ENCODE peak calls at places on chromosomes 1 and 21, in four cellular contexts. One of them, this sample, is unnamed.

GRCh38 chr1:232477728-232478127 is 152.2 kb downstream of the SIPA1L2 start:
- DNase-seq in EL: peak
- DNase-seq in fibroblast of mammary gland: peak
- DNase-seq in brain microvascular endothelial cell: peak
- DNase-seq in this sample: peak

GRCh38 chr1:153568367-153569099 is 2.9 kb upstream of the S100A2 start:
- DNase-seq in fibroblast of mammary gland: peak
- DNase-seq in brain microvascular endothelial cell: peak
- DNase-seq in EL: peak
- DNase-seq in this sample: peak

GRCh38 chr1:94117250-94117851 is 3.6 kb downstream of the ABCA4 start:
- DNase-seq in brain microvascular endothelial cell: no peak
- DNase-seq in fibroblast of mammary gland: no peak
- DNase-seq in EL: no peak
- DNase-seq in this sample: no peak

GRCh38 chr1:183218981-183219621 is 33.0 kb downstream of the LAMC2 start:
- DNase-seq in EL: no peak
- DNase-seq in fibroblast of mammary gland: no peak
- DNase-seq in brain microvascular endothelial cell: no peak
- DNase-seq in this sample: no peak

GRCh38 chr21:36563301-36563926 is 83.5 kb upstream of the CLDN14 start:
- DNase-seq in EL: no peak
- DNase-seq in fibroblast of mammary gland: no peak
- DNase-seq in brain microvascular endothelial cell: no peak
- DNase-seq in this sample: no peak

GRCh38 chr1:1680912-1681273 is 11.7 kb downstream of the SLC35E2B start:
- DNase-seq in fibroblast of mammary gland: peak
- DNase-seq in brain microvascular endothelial cell: peak
- DNase-seq in EL: no peak
- DNase-seq in this sample: no peak

GRCh38 chr1:18541046-18541795 is 60.5 kb downstream of the KLHDC7A start:
- DNase-seq in brain microvascular endothelial cell: no peak
- DNase-seq in EL: no peak
- DNase-seq in fibroblast of mammary gland: no peak
- DNase-seq in this sample: no peak

GRCh38 chr1:192907545-192908243 is 98.9 kb downstream of the RGS2 start:
- DNase-seq in brain microvascular endothelial cell: peak
- DNase-seq in EL: peak
- DNase-seq in fibroblast of mammary gland: peak
- DNase-seq in this sample: peak

GRCh38 chr1:5907386-5907785 is 84.8 kb downstream of the NPHP4 start:
- DNase-seq in brain microvascular endothelial cell: no peak
- DNase-seq in fibroblast of mammary gland: no peak
- DNase-seq in EL: no peak
- DNase-seq in this sample: no peak

GRCh38 chr1:100585774-100586173 is 47.8 kb downstream of the GPR88 start:
- DNase-seq in EL: peak
- DNase-seq in fibroblast of mammary gland: peak
- DNase-seq in brain microvascular endothelial cell: peak
- DNase-seq in this sample: no peak

GRCh38 chr1:28895896-28896608 is 18.3 kb upstream of the EPB41 start:
- DNase-seq in EL: no peak
- DNase-seq in brain microvascular endothelial cell: no peak
- DNase-seq in fibroblast of mammary gland: peak
- DNase-seq in this sample: no peak

GRCh38 chr1:6011161-6011945 is 19.1 kb upstream of the NPHP4 start:
- DNase-seq in brain microvascular endothelial cell: no peak
- DNase-seq in fibroblast of mammary gland: no peak
- DNase-seq in EL: no peak
- DNase-seq in this sample: no peak

GRCh38 chr21:46202592-46203202 is 18.4 kb upstream of the SPATC1L start:
- DNase-seq in fibroblast of mammary gland: no peak
- DNase-seq in EL: no peak
- DNase-seq in brain microvascular endothelial cell: no peak
- DNase-seq in this sample: no peak

GRCh38 chr1:237539055-237539454 is 351.7 kb downstream of the ZP4 start:
- DNase-seq in EL: no peak
- DNase-seq in fibroblast of mammary gland: no peak
- DNase-seq in brain microvascular endothelial cell: no peak
- DNase-seq in this sample: no peak

GRCh38 chr1:223775054-223775453 is 62.7 kb downstream of the CAPN2 start:
- DNase-seq in brain microvascular endothelial cell: no peak
- DNase-seq in EL: peak
- DNase-seq in fibroblast of mammary gland: peak
- DNase-seq in this sample: no peak

GRCh38 chr1:22673486-22674409 is 20.7 kb downstream of the C1QB start:
- DNase-seq in brain microvascular endothelial cell: peak
- DNase-seq in EL: peak
- DNase-seq in fibroblast of mammary gland: peak
- DNase-seq in this sample: peak

GRCh38 chr1:155070721-155071556 is 7.4 kb downstream of the EFNA4 start:
- DNase-seq in brain microvascular endothelial cell: peak
- DNase-seq in fibroblast of mammary gland: peak
- DNase-seq in EL: peak
- DNase-seq in this sample: no peak